ENCODE peak calls at places on chromosomes 6 and 20, in six cellular contexts. K, H, U, P, X and D are unnamed samples.

GRCh38 chr20:31537116-31537858 is 23.0 kb downstream of the HM13 start:
- ATAC-seq in X (no peak), H (no peak), P (no peak), U (no peak), K (no peak), D (no peak)

GRCh38 chr6:50330347-50330746 is 280.6 kb upstream of the DEFB112 start:
- ATAC-seq in U (no peak), H (no peak), K (no peak), X (no peak), P (no peak), D (no peak)

GRCh38 chr6:50071921-50072320 is 22.2 kb upstream of the DEFB112 start:
- ATAC-seq in P (no peak), U (no peak), X (no peak), H (no peak), K (no peak), D (no peak)

GRCh38 chr20:584375-585301 is 25.5 kb downstream of the TCF15 start:
- ATAC-seq in U (no peak), P (peak), X (no peak), K (no peak), H (peak), D (no peak)

GRCh38 chr6:107735906-107736635 is 88.0 kb downstream of the SCML4 start:
- ATAC-seq in U (peak), P (peak), K (no peak), X (no peak), H (no peak), D (no peak)

GRCh38 chr6:107813555-107814194 is 10.4 kb downstream of the SCML4 start:
- ATAC-seq in X (no peak), U (no peak), K (no peak), P (no peak), H (no peak), D (no peak)

GRCh38 chr20:35267092-35267491 is 10.8 kb downstream of the MMP24OS start:
- ATAC-seq in H (no peak), K (no peak), X (no peak), P (no peak), U (no peak), D (no peak)

GRCh38 chr6:47485491-47486135 is 8.0 kb downstream of the CD2AP start:
- ATAC-seq in K (no peak), X (no peak), P (peak), U (no peak), H (no peak), D (no peak)

GRCh38 chr20:19802492-19803158 is 44.6 kb downstream of the RIN2 start:
- ATAC-seq in U (no peak), X (peak), K (peak), P (no peak), H (peak), D (no peak)

GRCh38 chr6:154267508-154268106 is 89.0 kb downstream of the IPCEF1 start:
- ATAC-seq in U (peak), H (no peak), X (no peak), P (peak), K (no peak), D (no peak)